ENCODE peak calls at places on chromosome 10, in five cellular contexts. F is NT2/D1, O is HepG2, D is H1, V is GM12878. C is an unnamed sample.

GRCh38 chr10:52353960-52354394 is 39.9 kb downstream of the DKK1 start:
- DNase-seq in D (no peak), F (no peak), V (no peak), O (peak), C (no peak)

GRCh38 chr10:48195803-48196202 is 78.7 kb downstream of the FRMPD2 start:
- DNase-seq in O (no peak), D (no peak), F (no peak), V (no peak), C (no peak)

GRCh38 chr10:34152434-34152833 is 662.7 kb downstream of the PARD3 start:
- DNase-seq in V (no peak), D (no peak), O (no peak), F (no peak), C (no peak)

GRCh38 chr10:71711052-71711623 is 8.4 kb downstream of the C10orf105 start:
- DNase-seq in V (no peak), D (no peak), O (no peak), F (no peak), C (no peak)

GRCh38 chr10:111598433-111599059 is 521.7 kb downstream of the ADRA2A start:
- DNase-seq in D (peak), V (peak), F (peak), O (peak), C (peak)

GRCh38 chr10:131854579-131855335 is 46.1 kb upstream of the PPP2R2D start:
- DNase-seq in V (no peak), O (no peak), D (no peak), F (no peak), C (no peak)

GRCh38 chr10:14583252-14583651 is 191.4 kb downstream of the FAM107B start:
- DNase-seq in V (no peak), D (no peak), O (no peak), F (no peak), C (no peak)

GRCh38 chr10:51389415-51390342 is 309.7 kb downstream of the CSTF2T start:
- DNase-seq in V (peak), F (peak), D (peak), O (peak), C (peak)

GRCh38 chr10:92847185-92847864 is 995 bp upstream of the EXOC6 start:
- DNase-seq in V (no peak), F (no peak), D (no peak), O (peak), C (no peak)

GRCh38 chr10:124532106-124532641 is 70.6 kb downstream of the LHPP start:
- DNase-seq in V (no peak), D (peak), O (peak), F (peak), C (peak)

GRCh38 chr10:43203491-43204393 is 63.1 kb downstream of the RASGEF1A start:
- DNase-seq in V (no peak), F (no peak), O (no peak), D (no peak), C (peak)

GRCh38 chr10:89785095-89785494 is 83.7 kb downstream of the KIF20B start:
- DNase-seq in F (no peak), O (no peak), D (no peak), V (no peak), C (no peak)

GRCh38 chr10:91683976-91684375 is 51.1 kb upstream of the PPP1R3C start:
- DNase-seq in V (no peak), D (peak), O (no peak), F (no peak), C (no peak)

GRCh38 chr10:6123467-6124042 is 34.7 kb downstream of the RBM17 start:
- DNase-seq in F (no peak), D (no peak), O (no peak), V (no peak), C (no peak)
- TF ChIP-seq SUZ12 in F (no peak), D (no peak), O (no peak), V (no peak), C (no peak)

GRCh38 chr10:5774987-5775386 is 38.2 kb downstream of the GDI2 start:
- DNase-seq in D (no peak), V (no peak), F (no peak), O (no peak), C (no peak)
- TF ChIP-seq SUZ12 in D (no peak), V (no peak), F (no peak), O (no peak), C (no peak)

GRCh38 chr10:77357611-77358010 is 280.0 kb downstream of the KCNMA1 start:
- DNase-seq in O (no peak), V (no peak), F (no peak), D (no peak), C (no peak)
- TF ChIP-seq SUZ12 in O (no peak), V (no peak), F (no peak), D (no peak), C (no peak)

DNA sequence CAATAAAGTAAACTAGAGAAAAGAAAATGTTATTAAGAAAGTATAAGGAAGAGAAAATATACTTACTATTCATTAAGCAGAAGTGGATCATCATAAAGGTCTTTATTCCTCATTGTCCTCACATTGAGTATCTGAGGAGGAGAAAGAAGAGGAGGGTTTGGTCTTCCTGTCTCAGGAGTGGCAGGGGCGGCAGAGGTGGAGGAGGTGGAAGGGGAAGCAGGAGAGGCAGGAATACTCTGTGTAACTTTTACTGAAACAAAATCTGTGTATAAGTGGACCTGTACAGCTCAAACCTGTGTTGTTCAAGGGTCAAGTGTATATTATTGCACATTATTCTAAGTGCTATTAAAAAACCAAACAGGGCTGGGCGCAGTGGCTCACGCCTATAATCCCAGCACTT is 34.2 kb upstream of the EPC1 start:
- DNase-seq in V (no peak), O (no peak), D (no peak), F (no peak), C (no peak)
- TF ChIP-seq SUZ12 in V (no peak), O (no peak), D (no peak), F (no peak), C (no peak)

DNA sequence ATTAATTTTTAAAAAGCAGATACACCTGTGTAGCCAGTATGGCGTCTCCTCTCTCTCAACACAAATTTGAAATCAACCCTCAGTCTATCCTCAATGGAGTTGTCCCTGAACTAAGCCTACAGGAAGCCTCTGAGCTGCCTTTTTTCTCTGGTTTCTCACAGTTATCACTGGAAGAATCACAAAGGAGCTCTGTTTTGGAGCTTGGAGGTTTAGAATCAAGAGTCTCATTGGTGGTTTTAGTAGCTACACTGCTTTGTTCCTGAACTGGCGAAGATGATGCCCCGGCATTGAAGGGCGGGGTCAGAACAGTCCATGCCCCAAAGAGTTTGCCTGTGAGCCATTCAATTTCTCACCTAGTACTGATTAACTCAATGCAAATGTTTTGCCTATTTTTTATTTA is 16.1 kb upstream of the BTRC start:
- DNase-seq in F (no peak), O (no peak), V (no peak), D (no peak), C (no peak)
- TF ChIP-seq SUZ12 in F (no peak), O (no peak), V (no peak), D (no peak), C (no peak)

C was measured in HEK293T.